ENCODE peak calls at places on chromosomes 11 and 22, in four cellular contexts. C is IMR-90, D is OCI-LY7, J is AG04450. E is an unnamed sample.

GRCh38 chr22:49206281-49206680 is 621.4 kb downstream of the BRD1 start:
- DNase-seq in C (no peak), J (no peak), D (no peak), E (no peak)

GRCh38 chr22:40450651-40451050 is 80.3 kb downstream of the SGSM3 start:
- DNase-seq in C (no peak), J (no peak), D (no peak), E (no peak)

GRCh38 chr11:125593113-125593761 is 585 bp downstream of the STT3A start:
- DNase-seq in J (no peak), C (peak), D (no peak), E (no peak)

GRCh38 chr11:125390949-125391348 is 105.1 kb downstream of the FEZ1 start:
- DNase-seq in C (peak), D (no peak), J (peak), E (no peak)

GRCh38 chr22:32631507-32632245 is 157.1 kb downstream of the FBXO7 start:
- DNase-seq in D (no peak), C (no peak), J (no peak), E (no peak)

GRCh38 chr11:58832246-58832645 is 12.3 kb downstream of the GLYATL2 start:
- DNase-seq in J (no peak), D (no peak), C (no peak), E (no peak)

GRCh38 chr22:50048836-50049235 is 9.3 kb downstream of the TTLL8 start:
- DNase-seq in C (no peak), D (no peak), J (no peak), E (no peak)

GRCh38 chr11:33835143-33835878 is 56.6 kb downstream of the LMO2 start:
- DNase-seq in D (peak), C (peak), J (peak), E (no peak)

GRCh38 chr11:106482920-106483761 is 405.7 kb downstream of the AASDHPPT start:
- DNase-seq in D (no peak), J (peak), C (peak), E (peak)

GRCh38 chr22:30004689-30005088 is 75.6 kb upstream of the HORMAD2 start:
- DNase-seq in J (no peak), D (no peak), C (no peak), E (no peak)

GRCh38 chr11:10606536-10607208 is 38.2 kb upstream of the LYVE1 start:
- DNase-seq in C (peak), D (no peak), J (peak), E (no peak)

GRCh38 chr11:129911298-129911697 is 15.9 kb upstream of the NFRKB start:
- DNase-seq in C (peak), D (no peak), J (no peak), E (peak)

GRCh38 chr11:9758676-9759518 is 95.0 kb downstream of the SWAP70 start:
- DNase-seq in D (peak), J (no peak), C (peak), E (peak)

GRCh38 chr11:96263361-96263763 is 79.6 kb downstream of the MAML2 start:
- DNase-seq in C (peak), J (no peak), D (no peak), E (no peak)

GRCh38 chr22:42022162-42022847 is 23.7 kb downstream of the WBP2NL start:
- DNase-seq in C (no peak), D (peak), J (no peak), E (no peak)

GRCh38 chr11:69936750-69937149 is 117.5 kb upstream of the FGF3 start:
- DNase-seq in C (no peak), D (no peak), J (no peak), E (no peak)

GRCh38 chr11:26862801-26863200 is 131.1 kb upstream of the FIBIN start:
- DNase-seq in C (no peak), D (no peak), J (no peak), E (no peak)

GRCh38 chr11:20238712-20239111 is 78.4 kb upstream of the DBX1 start:
- DNase-seq in D (no peak), J (no peak), C (no peak), E (no peak)

GRCh38 chr11:11338304-11338703 is 14.7 kb downstream of the CSNK2A3 start:
- DNase-seq in J (no peak), D (no peak), C (no peak), E (no peak)

GRCh38 chr11:31809857-31810778 is 1.0 kb downstream of the PAX6 start:
- DNase-seq in J (no peak), D (no peak), C (peak), E (no peak)

GRCh38 chr11:118375980-118376379 is 16.6 kb downstream of the UBE4A start:
- DNase-seq in D (no peak), C (no peak), J (no peak), E (no peak)

GRCh38 chr11:131649861-131650260 is 279.4 kb downstream of the NTM start:
- DNase-seq in D (no peak), C (no peak), J (no peak), E (no peak)

GRCh38 chr22:49303781-49304461 is 523.8 kb downstream of the BRD1 start:
- DNase-seq in D (no peak), J (no peak), C (no peak), E (no peak)

GRCh38 chr22:30078320-30079311 is 1.6 kb upstream of the HORMAD2 start:
- DNase-seq in D (no peak), J (no peak), C (no peak), E (no peak)

GRCh38 chr22:38840129-38840528 is 3.7 kb downstream of the NPTXR start:
- DNase-seq in D (no peak), C (no peak), J (no peak), E (no peak)

GRCh38 chr11:121086866-121087265 is 14.2 kb upstream of the TECTA start:
- DNase-seq in C (peak), D (no peak), J (no peak), E (no peak)

GRCh38 chr22:19488884-19489843 is 9.4 kb downstream of the CDC45 start:
- DNase-seq in C (peak), J (no peak), D (no peak), E (no peak)

GRCh38 chr11:118265954-118266353 is 1.9 kb upstream of the MPZL2 start:
- DNase-seq in D (no peak), J (no peak), C (no peak), E (no peak)

GRCh38 chr11:107840120-107840479 is 18.5 kb downstream of the SLC35F2 start:
- DNase-seq in D (no peak), J (no peak), C (no peak), E (no peak)

GRCh38 chr22:45446216-45446615 is 32.7 kb downstream of the RIBC2 start:
- DNase-seq in C (peak), J (no peak), D (no peak), E (no peak)

GRCh38 chr11:116173506-116173905 is 599.3 kb downstream of the BUD13 start:
- DNase-seq in C (no peak), D (no peak), J (no peak), E (no peak)

GRCh38 chr11:83102806-83103205 is 31.1 kb upstream of the RAB30 start:
- DNase-seq in D (no peak), C (no peak), J (no peak), E (no peak)

GRCh38 chr11:39236916-39237315 is 2222.5 kb downstream of the LRRC4C start:
- DNase-seq in C (no peak), D (no peak), J (no peak), E (no peak)

GRCh38 chr11:44863231-44863630 is 87.5 kb downstream of the TP53I11 start:
- DNase-seq in C (no peak), D (no peak), J (no peak), E (no peak)

GRCh38 chr11:44868455-44869421 is 81.9 kb downstream of the TP53I11 start:
- DNase-seq in C (no peak), J (no peak), D (no peak), E (no peak)

GRCh38 chr11:44866301-44866700 is 84.4 kb downstream of the TP53I11 start:
- DNase-seq in J (no peak), C (no peak), D (no peak), E (no peak)

GRCh38 chr11:44868021-44868420 is 82.7 kb downstream of the TP53I11 start:
- DNase-seq in C (no peak), D (no peak), J (no peak), E (no peak)

DNA sequence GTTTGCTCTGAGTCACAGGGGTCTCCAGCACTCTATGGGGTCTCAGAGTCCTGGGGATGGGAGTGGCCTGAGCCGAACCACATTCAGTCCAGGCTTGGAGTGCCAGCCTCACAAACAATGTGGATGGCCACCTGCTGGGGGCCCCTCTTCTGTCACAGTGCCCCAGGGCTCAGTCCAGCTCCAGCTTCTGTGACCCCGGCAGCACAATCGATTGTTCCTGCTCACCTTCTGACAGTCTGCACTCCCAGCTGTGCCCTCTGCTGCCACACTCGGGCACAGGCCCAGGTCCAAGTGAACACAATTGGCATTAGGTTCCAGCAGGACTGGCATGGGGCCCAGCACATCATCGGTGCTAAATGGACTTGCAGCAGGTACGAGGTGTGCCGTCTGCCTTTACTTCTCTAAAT is 84.8 kb downstream of the TP53I11 start:
- DNase-seq in J (no peak), C (no peak), D (no peak), E (no peak)
- TF ChIP-seq CTCF in J (no peak), C (no peak), D (no peak), E (no peak)

DNA sequence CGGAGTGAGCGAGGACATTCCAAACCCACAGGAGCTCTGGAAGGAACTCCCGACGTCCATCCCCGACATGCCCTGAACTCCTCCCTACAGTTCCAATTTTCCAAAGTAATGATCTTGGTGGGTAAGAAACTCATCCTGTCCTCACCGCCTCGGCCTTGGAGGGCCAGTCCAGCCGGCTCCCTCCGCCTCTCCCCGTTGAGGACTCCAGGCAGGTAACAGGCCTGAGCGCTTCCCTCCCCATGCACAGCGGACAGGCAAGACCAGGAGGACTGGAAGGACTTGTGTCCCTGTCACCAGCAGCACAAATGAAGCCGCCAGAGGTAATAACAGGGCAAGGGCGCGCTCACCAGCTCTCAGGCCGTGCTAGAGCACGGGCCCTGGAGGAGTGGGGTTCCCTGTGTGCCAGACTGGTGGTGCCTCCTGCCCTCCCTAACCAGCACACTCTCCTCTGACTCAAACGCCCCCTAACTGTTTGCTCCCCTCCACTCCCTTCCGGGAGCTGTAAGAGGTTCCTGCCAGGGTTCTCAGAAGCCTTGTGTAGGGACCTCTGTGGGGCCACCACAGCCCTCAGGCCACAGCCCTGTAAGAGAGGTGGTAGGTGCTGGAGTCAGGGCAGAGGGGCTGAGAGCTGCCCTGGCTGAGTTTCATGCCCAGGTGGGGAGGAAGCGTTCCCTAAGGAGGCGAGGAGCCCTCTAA is 17.1 kb downstream of the OVOL1 start:
- DNase-seq in J (no peak), C (no peak), D (no peak), E (no peak)
- TF ChIP-seq CTCF in J (no peak), C (no peak), D (no peak), E (no peak)

DNA sequence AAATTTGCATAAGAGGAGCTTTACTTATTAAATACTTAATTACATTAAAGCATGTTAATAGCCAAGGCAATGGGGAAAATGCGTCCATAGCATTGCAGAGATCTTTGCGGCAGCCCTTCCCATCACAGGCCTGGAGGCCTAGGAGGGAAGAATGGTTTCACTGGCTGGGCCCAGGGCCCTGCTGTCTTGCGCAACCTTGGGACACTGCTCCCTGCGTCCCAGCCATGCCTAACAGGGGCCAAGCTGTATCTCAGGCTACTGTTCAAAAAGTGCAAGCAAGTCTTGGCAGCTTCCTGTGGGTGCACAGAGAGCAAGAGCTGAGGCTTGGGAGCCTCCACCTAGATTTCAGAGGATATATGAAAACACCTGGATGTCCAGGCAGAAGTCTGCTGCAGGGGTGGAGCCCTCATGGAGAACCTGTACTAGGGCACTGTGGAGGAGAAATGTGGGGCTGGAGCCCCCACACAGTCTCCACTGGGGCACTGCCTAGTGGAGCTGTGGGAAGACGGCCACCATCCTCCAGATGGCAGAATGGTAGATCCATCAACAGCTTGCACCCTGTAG is 46.0 kb downstream of the THAP12 start:
- DNase-seq in J (no peak), C (no peak), D (no peak), E (no peak)
- TF ChIP-seq CTCF in J (no peak), C (no peak), D (no peak), E (no peak)

GRCh38 chr22:43976861-43977795 is 21.9 kb downstream of the SAMM50 start:
- DNase-seq in J (no peak), C (no peak), D (no peak), E (no peak)
- TF ChIP-seq CTCF in J (no peak), C (no peak), D (no peak), E (no peak)

GRCh38 chr11:13216019-13217006 is 61.3 kb upstream of the BMAL1 start:
- DNase-seq in C (peak), J (peak), D (no peak), E (peak)
- TF ChIP-seq CTCF in C (peak), J (no peak), D (no peak), E (no peak)